ENCODE peak calls at places on chromosomes 16 and 17, in four cellular contexts. One of them, this sample, is unnamed.

GRCh38 chr16:84889066-84889465 is 69.3 kb downstream of the CRISPLD2 start:
- DNase-seq in COR-L47: no peak
- DNase-seq in IMR-90: peak; percentile 59
- DNase-seq in activated naive CD8-positive, alpha-beta T cell treated with anti-CD3 and anti-CD28 coated beads for 36 hours: no peak
- DNase-seq in this sample: no peak

GRCh38 chr16:88074041-88074440 is 122.8 kb downstream of the BANP start:
- DNase-seq in COR-L47: no peak
- DNase-seq in IMR-90: no peak
- DNase-seq in activated naive CD8-positive, alpha-beta T cell treated with anti-CD3 and anti-CD28 coated beads for 36 hours: no peak
- DNase-seq in this sample: no peak

GRCh38 chr17:29251969-29252866 is 5.6 kb downstream of the CRYBA1 start:
- DNase-seq in COR-L47: no peak
- DNase-seq in IMR-90: peak; percentile 50
- DNase-seq in activated naive CD8-positive, alpha-beta T cell treated with anti-CD3 and anti-CD28 coated beads for 36 hours: no peak
- DNase-seq in this sample: peak; percentile 63

GRCh38 chr17:58276423-58276822 is 4.3 kb downstream of the MPO start:
- DNase-seq in COR-L47: no peak
- DNase-seq in IMR-90: no peak
- DNase-seq in activated naive CD8-positive, alpha-beta T cell treated with anti-CD3 and anti-CD28 coated beads for 36 hours: no peak
- DNase-seq in this sample: no peak

GRCh38 chr17:8153550-8153956 is 1.3 kb upstream of the PER1 start:
- DNase-seq in COR-L47: no peak
- DNase-seq in IMR-90: peak; percentile 97
- DNase-seq in activated naive CD8-positive, alpha-beta T cell treated with anti-CD3 and anti-CD28 coated beads for 36 hours: peak; percentile 73
- DNase-seq in this sample: peak; percentile 98

GRCh38 chr17:81322271-81323082 is 27.4 kb upstream of the SLC38A10 start:
- DNase-seq in COR-L47: no peak
- DNase-seq in IMR-90: no peak
- DNase-seq in activated naive CD8-positive, alpha-beta T cell treated with anti-CD3 and anti-CD28 coated beads for 36 hours: peak; percentile 66
- DNase-seq in this sample: no peak

GRCh38 chr17:8212312-8213180 is 2.2 kb upstream of the AURKB start:
- DNase-seq in COR-L47: no peak
- DNase-seq in IMR-90: no peak
- DNase-seq in activated naive CD8-positive, alpha-beta T cell treated with anti-CD3 and anti-CD28 coated beads for 36 hours: no peak
- DNase-seq in this sample: no peak

GRCh38 chr16:87540072-87540976 is 47.5 kb upstream of the ZCCHC14 start:
- DNase-seq in COR-L47: no peak
- DNase-seq in IMR-90: no peak
- DNase-seq in activated naive CD8-positive, alpha-beta T cell treated with anti-CD3 and anti-CD28 coated beads for 36 hours: no peak
- DNase-seq in this sample: no peak

GRCh38 chr16:68658258-68658973 is 13.3 kb downstream of the CDH3 start:
- DNase-seq in COR-L47: no peak
- DNase-seq in IMR-90: peak; percentile 50
- DNase-seq in activated naive CD8-positive, alpha-beta T cell treated with anti-CD3 and anti-CD28 coated beads for 36 hours: no peak
- DNase-seq in this sample: peak; percentile 45

GRCh38 chr17:5793899-5794298 is 209.6 kb upstream of the NLRP1 start:
- DNase-seq in COR-L47: no peak
- DNase-seq in IMR-90: no peak
- DNase-seq in activated naive CD8-positive, alpha-beta T cell treated with anti-CD3 and anti-CD28 coated beads for 36 hours: no peak
- DNase-seq in this sample: no peak

GRCh38 chr16:53132406-53132805 is 77.6 kb downstream of the CHD9 start:
- DNase-seq in COR-L47: no peak
- DNase-seq in IMR-90: no peak
- DNase-seq in activated naive CD8-positive, alpha-beta T cell treated with anti-CD3 and anti-CD28 coated beads for 36 hours: no peak
- DNase-seq in this sample: peak; percentile 30

GRCh38 chr17:19386276-19386863 is 620 bp downstream of the MFAP4 start:
- DNase-seq in COR-L47: no peak
- DNase-seq in IMR-90: peak; percentile 92
- DNase-seq in activated naive CD8-positive, alpha-beta T cell treated with anti-CD3 and anti-CD28 coated beads for 36 hours: no peak
- DNase-seq in this sample: peak; percentile 78

GRCh38 chr16:11668590-11669379 is 530 bp downstream of the SNN start:
- DNase-seq in COR-L47: no peak
- DNase-seq in IMR-90: no peak
- DNase-seq in activated naive CD8-positive, alpha-beta T cell treated with anti-CD3 and anti-CD28 coated beads for 36 hours: peak; percentile 42
- DNase-seq in this sample: no peak

GRCh38 chr17:75557075-75557851 is 30.3 kb upstream of the MYO15B start:
- DNase-seq in COR-L47: peak; percentile 23
- DNase-seq in IMR-90: peak; percentile 17
- DNase-seq in activated naive CD8-positive, alpha-beta T cell treated with anti-CD3 and anti-CD28 coated beads for 36 hours: no peak
- DNase-seq in this sample: peak; percentile 21

GRCh38 chr16:2842340-2843000 is 12.4 kb downstream of the ZG16B start:
- DNase-seq in COR-L47: no peak
- DNase-seq in IMR-90: no peak
- DNase-seq in activated naive CD8-positive, alpha-beta T cell treated with anti-CD3 and anti-CD28 coated beads for 36 hours: peak; percentile 87
- DNase-seq in this sample: peak; percentile 43

GRCh38 chr16:21526923-21527807 is 72.2 kb upstream of the METTL9 start:
- DNase-seq in COR-L47: no peak
- DNase-seq in IMR-90: no peak
- DNase-seq in activated naive CD8-positive, alpha-beta T cell treated with anti-CD3 and anti-CD28 coated beads for 36 hours: no peak
- DNase-seq in this sample: no peak

GRCh38 chr16:55508941-55509920 is at the start of gene LPCAT2:
- DNase-seq in COR-L47: no peak
- DNase-seq in IMR-90: peak; percentile 84
- DNase-seq in activated naive CD8-positive, alpha-beta T cell treated with anti-CD3 and anti-CD28 coated beads for 36 hours: peak; percentile 46
- DNase-seq in this sample: peak; percentile 91

GRCh38 chr16:74936902-74937560 is 47.9 kb downstream of the WDR59 start:
- DNase-seq in COR-L47: no peak
- DNase-seq in IMR-90: peak; percentile 95
- DNase-seq in activated naive CD8-positive, alpha-beta T cell treated with anti-CD3 and anti-CD28 coated beads for 36 hours: no peak
- DNase-seq in this sample: peak; percentile 73

GRCh38 chr16:86665319-86665675 is 86.9 kb downstream of the FOXL1 start:
- DNase-seq in COR-L47: no peak
- DNase-seq in IMR-90: peak; percentile 86
- DNase-seq in activated naive CD8-positive, alpha-beta T cell treated with anti-CD3 and anti-CD28 coated beads for 36 hours: no peak
- DNase-seq in this sample: peak; percentile 84

This sample was measured in fibroblast of pulmonary artery.